ENCODE peak calls at places on chromosomes 5 and 9, in nine cellular contexts. One of them, this sample, is unnamed.

GRCh38 chr9:116774421-116774820 is 87.3 kb downstream of the TRIM32 start:
- DNase-seq in stimulated activated CD4-positive, alpha-beta T cell treated with anti-CD3 and anti-CD28 coated beads, Interleukin-1b, Interleukin-23, amount 100 ng/mL, for 24 hours: no peak
- DNase-seq in activated CD8-positive, alpha-beta memory T cell treated with anti-CD3 and anti-CD28 coated beads for 1 hour: no peak
- DNase-seq in SK-N-MC: no peak
- DNase-seq in NCI-H69: no peak
- DNase-seq in SK-MEL-5: no peak
- DNase-seq in WERI-Rb-1: peak
- DNase-seq in Jurkat, Clone E6-1: no peak
- DNase-seq in epithelial cell of esophagus: no peak
- DNase-seq in this sample: no peak

GRCh38 chr9:95857122-95857521 is 18.4 kb upstream of the ERCC6L2 start:
- DNase-seq in Jurkat, Clone E6-1: no peak
- DNase-seq in SK-N-MC: no peak
- DNase-seq in activated CD8-positive, alpha-beta memory T cell treated with anti-CD3 and anti-CD28 coated beads for 1 hour: no peak
- DNase-seq in epithelial cell of esophagus: peak
- DNase-seq in NCI-H69: peak
- DNase-seq in stimulated activated CD4-positive, alpha-beta T cell treated with anti-CD3 and anti-CD28 coated beads, Interleukin-1b, Interleukin-23, amount 100 ng/mL, for 24 hours: no peak
- DNase-seq in SK-MEL-5: no peak
- DNase-seq in WERI-Rb-1: no peak
- DNase-seq in this sample: no peak

GRCh38 chr9:33041459-33042188 is 16.6 kb downstream of the DNAJA1 start:
- DNase-seq in stimulated activated CD4-positive, alpha-beta T cell treated with anti-CD3 and anti-CD28 coated beads, Interleukin-1b, Interleukin-23, amount 100 ng/mL, for 24 hours: no peak
- DNase-seq in epithelial cell of esophagus: peak
- DNase-seq in activated CD8-positive, alpha-beta memory T cell treated with anti-CD3 and anti-CD28 coated beads for 1 hour: no peak
- DNase-seq in SK-MEL-5: no peak
- DNase-seq in NCI-H69: peak
- DNase-seq in WERI-Rb-1: no peak
- DNase-seq in SK-N-MC: no peak
- DNase-seq in Jurkat, Clone E6-1: no peak
- DNase-seq in this sample: peak

GRCh38 chr9:133691659-133692363 is 46.3 kb downstream of the SARDH start:
- DNase-seq in epithelial cell of esophagus: peak
- DNase-seq in activated CD8-positive, alpha-beta memory T cell treated with anti-CD3 and anti-CD28 coated beads for 1 hour: no peak
- DNase-seq in SK-N-MC: no peak
- DNase-seq in stimulated activated CD4-positive, alpha-beta T cell treated with anti-CD3 and anti-CD28 coated beads, Interleukin-1b, Interleukin-23, amount 100 ng/mL, for 24 hours: peak
- DNase-seq in Jurkat, Clone E6-1: no peak
- DNase-seq in WERI-Rb-1: no peak
- DNase-seq in SK-MEL-5: no peak
- DNase-seq in NCI-H69: peak
- DNase-seq in this sample: no peak

GRCh38 chr5:56377573-56377972 is 144.4 kb upstream of the ANKRD55 start:
- DNase-seq in SK-MEL-5: no peak
- DNase-seq in SK-N-MC: no peak
- DNase-seq in stimulated activated CD4-positive, alpha-beta T cell treated with anti-CD3 and anti-CD28 coated beads, Interleukin-1b, Interleukin-23, amount 100 ng/mL, for 24 hours: no peak
- DNase-seq in WERI-Rb-1: no peak
- DNase-seq in NCI-H69: no peak
- DNase-seq in Jurkat, Clone E6-1: no peak
- DNase-seq in activated CD8-positive, alpha-beta memory T cell treated with anti-CD3 and anti-CD28 coated beads for 1 hour: no peak
- DNase-seq in epithelial cell of esophagus: no peak
- DNase-seq in this sample: no peak

GRCh38 chr9:36007309-36007708 is 29.4 kb upstream of the RECK start:
- DNase-seq in SK-N-MC: no peak
- DNase-seq in NCI-H69: no peak
- DNase-seq in epithelial cell of esophagus: no peak
- DNase-seq in Jurkat, Clone E6-1: no peak
- DNase-seq in WERI-Rb-1: no peak
- DNase-seq in stimulated activated CD4-positive, alpha-beta T cell treated with anti-CD3 and anti-CD28 coated beads, Interleukin-1b, Interleukin-23, amount 100 ng/mL, for 24 hours: no peak
- DNase-seq in SK-MEL-5: no peak
- DNase-seq in activated CD8-positive, alpha-beta memory T cell treated with anti-CD3 and anti-CD28 coated beads for 1 hour: no peak
- DNase-seq in this sample: peak

GRCh38 chr9:98383758-98384157 is 128.3 kb upstream of the TBC1D2 start:
- DNase-seq in SK-MEL-5: peak
- DNase-seq in WERI-Rb-1: no peak
- DNase-seq in SK-N-MC: no peak
- DNase-seq in stimulated activated CD4-positive, alpha-beta T cell treated with anti-CD3 and anti-CD28 coated beads, Interleukin-1b, Interleukin-23, amount 100 ng/mL, for 24 hours: no peak
- DNase-seq in NCI-H69: no peak
- DNase-seq in activated CD8-positive, alpha-beta memory T cell treated with anti-CD3 and anti-CD28 coated beads for 1 hour: no peak
- DNase-seq in Jurkat, Clone E6-1: no peak
- DNase-seq in epithelial cell of esophagus: no peak
- DNase-seq in this sample: no peak

GRCh38 chr9:79651251-79651795 is 79.6 kb downstream of the TLE4 start:
- DNase-seq in NCI-H69: no peak
- DNase-seq in epithelial cell of esophagus: no peak
- DNase-seq in stimulated activated CD4-positive, alpha-beta T cell treated with anti-CD3 and anti-CD28 coated beads, Interleukin-1b, Interleukin-23, amount 100 ng/mL, for 24 hours: no peak
- DNase-seq in activated CD8-positive, alpha-beta memory T cell treated with anti-CD3 and anti-CD28 coated beads for 1 hour: no peak
- DNase-seq in SK-MEL-5: no peak
- DNase-seq in Jurkat, Clone E6-1: no peak
- DNase-seq in SK-N-MC: no peak
- DNase-seq in WERI-Rb-1: no peak
- DNase-seq in this sample: no peak

GRCh38 chr9:132409828-132410528 is at the start of gene CFAP77:
- DNase-seq in NCI-H69: peak
- DNase-seq in activated CD8-positive, alpha-beta memory T cell treated with anti-CD3 and anti-CD28 coated beads for 1 hour: peak
- DNase-seq in stimulated activated CD4-positive, alpha-beta T cell treated with anti-CD3 and anti-CD28 coated beads, Interleukin-1b, Interleukin-23, amount 100 ng/mL, for 24 hours: no peak
- DNase-seq in SK-N-MC: no peak
- DNase-seq in WERI-Rb-1: peak
- DNase-seq in SK-MEL-5: peak
- DNase-seq in Jurkat, Clone E6-1: no peak
- DNase-seq in epithelial cell of esophagus: peak
- DNase-seq in this sample: peak

GRCh38 chr9:27537027-27537435 is 7.4 kb upstream of the MOB3B start:
- DNase-seq in SK-MEL-5: no peak
- DNase-seq in activated CD8-positive, alpha-beta memory T cell treated with anti-CD3 and anti-CD28 coated beads for 1 hour: no peak
- DNase-seq in Jurkat, Clone E6-1: no peak
- DNase-seq in WERI-Rb-1: no peak
- DNase-seq in SK-N-MC: no peak
- DNase-seq in epithelial cell of esophagus: peak
- DNase-seq in stimulated activated CD4-positive, alpha-beta T cell treated with anti-CD3 and anti-CD28 coated beads, Interleukin-1b, Interleukin-23, amount 100 ng/mL, for 24 hours: no peak
- DNase-seq in NCI-H69: no peak
- DNase-seq in this sample: no peak

GRCh38 chr5:55706230-55706629 is 5.9 kb downstream of the SLC38A9 start:
- DNase-seq in epithelial cell of esophagus: no peak
- DNase-seq in stimulated activated CD4-positive, alpha-beta T cell treated with anti-CD3 and anti-CD28 coated beads, Interleukin-1b, Interleukin-23, amount 100 ng/mL, for 24 hours: no peak
- DNase-seq in NCI-H69: no peak
- DNase-seq in SK-MEL-5: no peak
- DNase-seq in SK-N-MC: no peak
- DNase-seq in activated CD8-positive, alpha-beta memory T cell treated with anti-CD3 and anti-CD28 coated beads for 1 hour: no peak
- DNase-seq in WERI-Rb-1: no peak
- DNase-seq in Jurkat, Clone E6-1: no peak
- DNase-seq in this sample: no peak

GRCh38 chr5:80799041-80799440 is 144.3 kb upstream of the DHFR start:
- DNase-seq in NCI-H69: no peak
- DNase-seq in Jurkat, Clone E6-1: no peak
- DNase-seq in activated CD8-positive, alpha-beta memory T cell treated with anti-CD3 and anti-CD28 coated beads for 1 hour: no peak
- DNase-seq in SK-MEL-5: no peak
- DNase-seq in stimulated activated CD4-positive, alpha-beta T cell treated with anti-CD3 and anti-CD28 coated beads, Interleukin-1b, Interleukin-23, amount 100 ng/mL, for 24 hours: no peak
- DNase-seq in WERI-Rb-1: no peak
- DNase-seq in SK-N-MC: no peak
- DNase-seq in epithelial cell of esophagus: no peak
- DNase-seq in this sample: no peak

GRCh38 chr5:63963080-63963735 is 963 bp upstream of the HTR1A start:
- DNase-seq in SK-MEL-5: peak
- DNase-seq in Jurkat, Clone E6-1: peak
- DNase-seq in NCI-H69: peak
- DNase-seq in SK-N-MC: peak
- DNase-seq in activated CD8-positive, alpha-beta memory T cell treated with anti-CD3 and anti-CD28 coated beads for 1 hour: no peak
- DNase-seq in stimulated activated CD4-positive, alpha-beta T cell treated with anti-CD3 and anti-CD28 coated beads, Interleukin-1b, Interleukin-23, amount 100 ng/mL, for 24 hours: peak
- DNase-seq in WERI-Rb-1: peak
- DNase-seq in epithelial cell of esophagus: peak
- DNase-seq in this sample: peak

GRCh38 chr5:154811653-154812465 is 38.5 kb downstream of the FAXDC2 start:
- DNase-seq in activated CD8-positive, alpha-beta memory T cell treated with anti-CD3 and anti-CD28 coated beads for 1 hour: peak
- DNase-seq in SK-MEL-5: peak
- DNase-seq in NCI-H69: peak
- DNase-seq in SK-N-MC: peak
- DNase-seq in epithelial cell of esophagus: peak
- DNase-seq in stimulated activated CD4-positive, alpha-beta T cell treated with anti-CD3 and anti-CD28 coated beads, Interleukin-1b, Interleukin-23, amount 100 ng/mL, for 24 hours: peak
- DNase-seq in Jurkat, Clone E6-1: peak
- DNase-seq in WERI-Rb-1: peak
- DNase-seq in this sample: peak

GRCh38 chr9:72441296-72442211 is 76.5 kb upstream of the ZFAND5 start:
- DNase-seq in SK-N-MC: no peak
- DNase-seq in NCI-H69: peak
- DNase-seq in WERI-Rb-1: no peak
- DNase-seq in SK-MEL-5: no peak
- DNase-seq in epithelial cell of esophagus: peak
- DNase-seq in Jurkat, Clone E6-1: no peak
- DNase-seq in stimulated activated CD4-positive, alpha-beta T cell treated with anti-CD3 and anti-CD28 coated beads, Interleukin-1b, Interleukin-23, amount 100 ng/mL, for 24 hours: no peak
- DNase-seq in activated CD8-positive, alpha-beta memory T cell treated with anti-CD3 and anti-CD28 coated beads for 1 hour: no peak
- DNase-seq in this sample: no peak

GRCh38 chr5:10360686-10361085 is 7.2 kb downstream of the MARCHF6 start:
- DNase-seq in Jurkat, Clone E6-1: no peak
- DNase-seq in activated CD8-positive, alpha-beta memory T cell treated with anti-CD3 and anti-CD28 coated beads for 1 hour: no peak
- DNase-seq in epithelial cell of esophagus: no peak
- DNase-seq in SK-N-MC: no peak
- DNase-seq in SK-MEL-5: no peak
- DNase-seq in stimulated activated CD4-positive, alpha-beta T cell treated with anti-CD3 and anti-CD28 coated beads, Interleukin-1b, Interleukin-23, amount 100 ng/mL, for 24 hours: no peak
- DNase-seq in NCI-H69: no peak
- DNase-seq in WERI-Rb-1: no peak
- DNase-seq in this sample: peak

GRCh38 chr5:93677344-93678021 is 63.9 kb downstream of the POU5F2 start:
- DNase-seq in stimulated activated CD4-positive, alpha-beta T cell treated with anti-CD3 and anti-CD28 coated beads, Interleukin-1b, Interleukin-23, amount 100 ng/mL, for 24 hours: no peak
- DNase-seq in epithelial cell of esophagus: peak
- DNase-seq in WERI-Rb-1: peak
- DNase-seq in activated CD8-positive, alpha-beta memory T cell treated with anti-CD3 and anti-CD28 coated beads for 1 hour: no peak
- DNase-seq in Jurkat, Clone E6-1: no peak
- DNase-seq in NCI-H69: peak
- DNase-seq in SK-MEL-5: peak
- DNase-seq in SK-N-MC: peak
- DNase-seq in this sample: peak

GRCh38 chr9:12680757-12681156 is 12.4 kb upstream of the TYRP1 start:
- DNase-seq in epithelial cell of esophagus: no peak
- DNase-seq in WERI-Rb-1: no peak
- DNase-seq in SK-N-MC: no peak
- DNase-seq in activated CD8-positive, alpha-beta memory T cell treated with anti-CD3 and anti-CD28 coated beads for 1 hour: no peak
- DNase-seq in SK-MEL-5: peak
- DNase-seq in Jurkat, Clone E6-1: no peak
- DNase-seq in NCI-H69: no peak
- DNase-seq in stimulated activated CD4-positive, alpha-beta T cell treated with anti-CD3 and anti-CD28 coated beads, Interleukin-1b, Interleukin-23, amount 100 ng/mL, for 24 hours: no peak
- DNase-seq in this sample: peak

GRCh38 chr9:81473206-81473605 is 216.1 kb downstream of the TLE1 start:
- DNase-seq in WERI-Rb-1: no peak
- DNase-seq in NCI-H69: no peak
- DNase-seq in stimulated activated CD4-positive, alpha-beta T cell treated with anti-CD3 and anti-CD28 coated beads, Interleukin-1b, Interleukin-23, amount 100 ng/mL, for 24 hours: no peak
- DNase-seq in activated CD8-positive, alpha-beta memory T cell treated with anti-CD3 and anti-CD28 coated beads for 1 hour: no peak
- DNase-seq in epithelial cell of esophagus: no peak
- DNase-seq in SK-N-MC: no peak
- DNase-seq in SK-MEL-5: no peak
- DNase-seq in Jurkat, Clone E6-1: no peak
- DNase-seq in this sample: no peak

GRCh38 chr9:108691614-108692013 is 164.2 kb downstream of the ACTL7B start:
- DNase-seq in WERI-Rb-1: no peak
- DNase-seq in SK-MEL-5: no peak
- DNase-seq in stimulated activated CD4-positive, alpha-beta T cell treated with anti-CD3 and anti-CD28 coated beads, Interleukin-1b, Interleukin-23, amount 100 ng/mL, for 24 hours: no peak
- DNase-seq in NCI-H69: no peak
- DNase-seq in epithelial cell of esophagus: peak
- DNase-seq in Jurkat, Clone E6-1: no peak
- DNase-seq in SK-N-MC: no peak
- DNase-seq in activated CD8-positive, alpha-beta memory T cell treated with anti-CD3 and anti-CD28 coated beads for 1 hour: no peak
- DNase-seq in this sample: no peak

GRCh38 chr9:97766092-97766491 is 69.0 kb upstream of the XPA start:
- DNase-seq in SK-N-MC: no peak
- DNase-seq in WERI-Rb-1: no peak
- DNase-seq in activated CD8-positive, alpha-beta memory T cell treated with anti-CD3 and anti-CD28 coated beads for 1 hour: no peak
- DNase-seq in Jurkat, Clone E6-1: no peak
- DNase-seq in SK-MEL-5: no peak
- DNase-seq in stimulated activated CD4-positive, alpha-beta T cell treated with anti-CD3 and anti-CD28 coated beads, Interleukin-1b, Interleukin-23, amount 100 ng/mL, for 24 hours: no peak
- DNase-seq in epithelial cell of esophagus: peak
- DNase-seq in NCI-H69: no peak
- DNase-seq in this sample: no peak

This sample was measured in OCI-M1.